ENCODE peak calls at places on chromosomes 6 and 20, in six cellular contexts. Y, T, I, F, S and K are unnamed samples.

GRCh38 chr6:73566954-73567591 is 46.2 kb upstream of the EEF1A1 start:
- DNase-seq in I (no peak), F (no peak), S (peak), T (no peak), Y (no peak), K (no peak)

GRCh38 chr6:87847830-87848210 is 145.8 kb upstream of the AKIRIN2 start:
- DNase-seq in Y (no peak), S (no peak), F (no peak), I (no peak), T (no peak), K (no peak)

GRCh38 chr6:110518281-110518623 is 41.8 kb upstream of the SLC22A16 start:
- DNase-seq in I (no peak), Y (no peak), S (no peak), F (no peak), T (no peak), K (no peak)

GRCh38 chr6:43695078-43695966 is 7.7 kb upstream of the MRPS18A start:
- DNase-seq in Y (no peak), S (peak), I (no peak), T (no peak), F (peak), K (no peak)

GRCh38 chr6:38599966-38600550 is 39.7 kb downstream of the BTBD9 start:
- DNase-seq in Y (no peak), T (no peak), F (no peak), I (no peak), S (no peak), K (no peak)

GRCh38 chr20:36744764-36745191 is 1.1 kb downstream of the NDRG3 start:
- DNase-seq in I (no peak), F (peak), T (no peak), S (no peak), Y (no peak), K (no peak)

GRCh38 chr20:35491823-35492222 is 36.4 kb downstream of the CEP250 start:
- DNase-seq in Y (no peak), S (no peak), T (no peak), F (no peak), I (no peak), K (no peak)

GRCh38 chr20:9241721-9242427 is 173.0 kb downstream of the PLCB4 start:
- DNase-seq in F (no peak), T (no peak), I (no peak), Y (no peak), S (peak), K (no peak)

GRCh38 chr20:51365670-51366069 is 176.8 kb downstream of the NFATC2 start:
- DNase-seq in T (no peak), Y (no peak), F (no peak), I (no peak), S (no peak), K (no peak)

GRCh38 chr6:44534291-44534690 is 146.8 kb downstream of the CDC5L start:
- DNase-seq in I (no peak), S (no peak), F (peak), Y (no peak), T (no peak), K (no peak)

GRCh38 chr20:44969320-44969879 is 3.1 kb downstream of the STK4 start:
- DNase-seq in Y (peak), I (no peak), T (peak), S (no peak), F (no peak), K (no peak)

GRCh38 chr6:159654483-159655098 is 38.5 kb downstream of the SOD2 start:
- DNase-seq in T (peak), S (no peak), F (no peak), I (no peak), Y (no peak), K (peak)

GRCh38 chr20:10369723-10370090 is 64.3 kb downstream of the MKKS start:
- DNase-seq in F (no peak), I (no peak), Y (no peak), T (no peak), S (peak), K (no peak)

GRCh38 chr6:163951990-163952389 is 537.5 kb downstream of the QKI start:
- DNase-seq in F (no peak), T (no peak), I (no peak), Y (no peak), S (no peak), K (no peak)

GRCh38 chr20:20215976-20216727 is 151.8 kb upstream of the INSM1 start:
- DNase-seq in F (no peak), I (no peak), S (no peak), T (peak), Y (no peak), K (no peak)

GRCh38 chr20:36240076-36240475 is 3.8 kb downstream of the AAR2 start:
- DNase-seq in T (no peak), S (no peak), I (no peak), Y (no peak), F (no peak), K (no peak)

GRCh38 chr6:37826188-37826587 is 6.7 kb downstream of the ZFAND3 start:
- DNase-seq in F (no peak), T (no peak), S (no peak), I (no peak), Y (no peak), K (no peak)

GRCh38 chr6:49513153-49513989 is 13.6 kb downstream of the GLYATL3 start:
- DNase-seq in S (no peak), Y (no peak), F (no peak), I (no peak), T (no peak), K (no peak)

GRCh38 chr6:13272131-13273046 is 55.9 kb downstream of the TBC1D7 start:
- DNase-seq in F (no peak), S (peak), Y (no peak), T (peak), I (peak), K (no peak)

GRCh38 chr6:91575032-91575431 is 988.2 kb upstream of the MAP3K7 start:
- DNase-seq in I (no peak), S (no peak), F (no peak), T (no peak), Y (no peak), K (peak)

GRCh38 chr6:6717953-6718352 is 129.4 kb downstream of the LY86 start:
- DNase-seq in Y (no peak), F (no peak), I (no peak), T (peak), S (no peak), K (no peak)

GRCh38 chr6:87944541-87944954 is 103.1 kb upstream of the SPACA1 start:
- DNase-seq in T (peak), S (no peak), Y (no peak), I (no peak), F (peak), K (no peak)

GRCh38 chr20:49936153-49937022 is at the start of gene RNF114:
- DNase-seq in T (peak), F (peak), Y (peak), S (peak), I (peak), K (peak)
- TF ChIP-seq CTCF in T (no peak), F (no peak), Y (no peak), S (no peak), I (no peak), K (no peak)

GRCh38 chr6:15338462-15338861 is 92.6 kb downstream of the JARID2 start:
- DNase-seq in F (no peak), T (no peak), Y (no peak), I (no peak), S (no peak), K (no peak)

GRCh38 chr6:15336905-15337583 is 91.2 kb downstream of the JARID2 start:
- DNase-seq in F (peak), I (no peak), T (no peak), Y (no peak), S (no peak), K (no peak)

GRCh38 chr6:15335916-15336315 is 90.0 kb downstream of the JARID2 start:
- DNase-seq in T (no peak), I (no peak), F (no peak), S (no peak), Y (no peak), K (no peak)

GRCh38 chr6:15335385-15335784 is 89.5 kb downstream of the JARID2 start:
- DNase-seq in I (no peak), F (no peak), S (no peak), T (no peak), Y (no peak), K (no peak)

GRCh38 chr6:15337584-15337981 is 91.7 kb downstream of the JARID2 start:
- DNase-seq in I (no peak), T (no peak), S (no peak), Y (no peak), F (no peak), K (no peak)
- TF ChIP-seq CTCF in I (no peak), T (no peak), S (no peak), Y (no peak), F (peak), K (peak)

GRCh38 chr6:16237242-16237641 is 1.1 kb upstream of the GMPR start:
- DNase-seq in T (no peak), Y (no peak), F (no peak), S (no peak), I (no peak), K (no peak)
- TF ChIP-seq CTCF in T (no peak), Y (no peak), F (no peak), S (no peak), I (no peak), K (no peak)

GRCh38 chr6:134172020-134172766 is 119.8 kb upstream of the SLC2A12 start:
- DNase-seq in I (no peak), T (no peak), F (no peak), Y (no peak), S (no peak), K (no peak)
- TF ChIP-seq CTCF in I (no peak), T (no peak), F (no peak), Y (no peak), S (no peak), K (no peak)

GRCh38 chr6:42396720-42397119 is 55.0 kb downstream of the TRERF1 start:
- DNase-seq in S (no peak), F (peak), T (no peak), I (no peak), Y (peak), K (no peak)
- TF ChIP-seq CTCF in S (no peak), F (peak), T (no peak), I (no peak), Y (peak), K (no peak)

GRCh38 chr20:3767434-3768341 is at the start of gene ADISSP:
- DNase-seq in S (peak), T (peak), Y (peak), F (peak), I (peak), K (peak)
- TF ChIP-seq CTCF in S (no peak), T (peak), Y (no peak), F (peak), I (no peak), K (peak)